ENCODE peak calls at places on chromosome 16, in five cellular contexts. O is HCT116, J is HepG2, Z is GM12878, M is K562. K is an unnamed sample.

GRCh38 chr16:23941025-23941424 is 105.2 kb downstream of the PRKCB start:
- DNase-seq in O (no peak), M (no peak), J (no peak), Z (no peak), K (no peak)

GRCh38 chr16:17556276-17557052 is 85.7 kb upstream of the XYLT1 start:
- DNase-seq in M (peak), Z (no peak), O (peak), J (peak), K (peak)

GRCh38 chr16:353404-354285 is 1.1 kb upstream of the AXIN1 start:
- DNase-seq in O (no peak), Z (no peak), J (no peak), M (no peak), K (no peak)

GRCh38 chr16:24677388-24677787 is 52.1 kb upstream of the TNRC6A start:
- DNase-seq in Z (no peak), J (no peak), M (no peak), O (no peak), K (no peak)

GRCh38 chr16:84774810-84775209 is 45.0 kb upstream of the CRISPLD2 start:
- DNase-seq in O (no peak), M (no peak), Z (no peak), J (no peak), K (no peak)

GRCh38 chr16:162271-162991 is 3.3 kb upstream of the HBM start:
- DNase-seq in M (no peak), Z (no peak), O (no peak), J (no peak), K (no peak)

GRCh38 chr16:23557779-23558330 is 328 bp downstream of the UBFD1 start:
- DNase-seq in Z (no peak), J (peak), O (no peak), M (peak), K (no peak)

GRCh38 chr16:78684655-78685400 is 585.4 kb downstream of the WWOX start:
- DNase-seq in Z (no peak), J (no peak), O (no peak), M (no peak), K (no peak)

GRCh38 chr16:31149894-31150890 is at the start of gene PRSS36:
- DNase-seq in M (no peak), J (no peak), O (no peak), Z (no peak), K (no peak)

GRCh38 chr16:86946396-86946795 is 368.0 kb downstream of the FOXL1 start:
- DNase-seq in O (no peak), J (peak), M (no peak), Z (no peak), K (peak)

GRCh38 chr16:87515475-87516330 is 22.9 kb upstream of the ZCCHC14 start:
- DNase-seq in M (no peak), J (no peak), O (no peak), Z (no peak), K (no peak)

GRCh38 chr16:49469323-49469670 is 95.7 kb downstream of the C16orf78 start:
- DNase-seq in Z (no peak), O (no peak), M (no peak), J (no peak), K (no peak)

GRCh38 chr16:9151597-9151996 is 60.2 kb downstream of the HAPSTR1 start:
- DNase-seq in J (peak), O (no peak), M (no peak), Z (no peak), K (no peak)

GRCh38 chr16:48479955-48480354 is 94.7 kb upstream of the SIAH1 start:
- DNase-seq in O (no peak), Z (no peak), J (peak), M (no peak), K (no peak)

GRCh38 chr16:49542391-49542891 is 168.8 kb downstream of the C16orf78 start:
- DNase-seq in J (no peak), O (no peak), M (no peak), Z (no peak), K (no peak)

GRCh38 chr16:8026450-8026849 is 563.9 kb downstream of the TMEM114 start:
- DNase-seq in O (no peak), Z (no peak), M (peak), J (no peak), K (no peak)

GRCh38 chr16:79994413-79994812 is 393.9 kb upstream of the MAF start:
- DNase-seq in J (no peak), M (no peak), O (no peak), Z (no peak), K (no peak)

GRCh38 chr16:4679156-4679853 is 14.1 kb upstream of the NUDT16L1 start:
- DNase-seq in J (peak), O (no peak), Z (no peak), M (no peak), K (no peak)

GRCh38 chr16:72013389-72013788 is 4.8 kb downstream of the DHODH start:
- DNase-seq in M (peak), Z (no peak), O (no peak), J (no peak), K (no peak)

GRCh38 chr16:4960579-4960978 is 2.4 kb downstream of the SEC14L5 start:
- DNase-seq in O (no peak), J (no peak), Z (no peak), M (no peak), K (no peak)

GRCh38 chr16:86318119-86318518 is 192.2 kb upstream of the FOXF1 start:
- DNase-seq in Z (no peak), J (no peak), M (no peak), O (no peak), K (no peak)

GRCh38 chr16:86510465-86511261 is at the start of gene FOXF1:
- DNase-seq in M (no peak), Z (no peak), J (no peak), O (no peak), K (no peak)

GRCh38 chr16:8928467-8928957 is 35.2 kb downstream of the USP7 start:
- DNase-seq in M (peak), J (no peak), Z (peak), O (no peak), K (no peak)

GRCh38 chr16:23452221-23452571 is 793 bp downstream of the COG7 start:
- DNase-seq in O (no peak), M (no peak), Z (no peak), J (no peak), K (no peak)

GRCh38 chr16:20359997-20360396 is 7.5 kb upstream of the UMOD start:
- DNase-seq in Z (no peak), O (no peak), J (peak), M (peak), K (peak)

GRCh38 chr16:52533296-52533695 is 13.6 kb downstream of the TOX3 start:
- DNase-seq in J (no peak), Z (no peak), O (no peak), M (no peak), K (no peak)

GRCh38 chr16:17273142-17273561 is 197.6 kb downstream of the XYLT1 start:
- DNase-seq in O (peak), Z (no peak), M (peak), J (peak), K (no peak)

GRCh38 chr16:67207857-67208524 is 9.1 kb downstream of the ELMO3 start:
- DNase-seq in Z (no peak), O (no peak), J (no peak), M (peak), K (no peak)

GRCh38 chr16:67269766-67270165 is 9.6 kb upstream of the PLEKHG4 start:
- DNase-seq in Z (no peak), O (no peak), M (peak), J (no peak), K (no peak)

GRCh38 chr16:67186550-67186950 is 2.8 kb upstream of the MATCAP1 start:
- DNase-seq in M (no peak), O (no peak), J (no peak), Z (no peak), K (no peak)

GRCh38 chr16:64253525-64253924 is 868.3 kb downstream of the CDH11 start:
- DNase-seq in J (no peak), Z (no peak), M (no peak), O (no peak), K (no peak)

GRCh38 chr16:19136549-19137196 is 22.9 kb downstream of the ITPRIPL2 start:
- DNase-seq in J (no peak), M (no peak), O (no peak), Z (no peak), K (no peak)

GRCh38 chr16:80197790-80198201 is 343.0 kb upstream of the DYNLRB2 start:
- DNase-seq in Z (no peak), M (no peak), O (no peak), J (peak), K (no peak)

GRCh38 chr16:80993293-80993691 is 13.4 kb downstream of the CMC2 start:
- DNase-seq in Z (no peak), O (no peak), J (peak), M (peak), K (no peak)

GRCh38 chr16:49216593-49216992 is 65.0 kb downstream of the CBLN1 start:
- DNase-seq in Z (no peak), O (no peak), M (no peak), J (no peak), K (no peak)

GRCh38 chr16:19844945-19845641 is 39.6 kb downstream of the GPRC5B start:
- DNase-seq in J (no peak), M (peak), O (no peak), Z (no peak), K (no peak)

GRCh38 chr16:79645701-79646100 is 45.2 kb upstream of the MAF start:
- DNase-seq in J (no peak), M (no peak), Z (no peak), O (no peak), K (no peak)

GRCh38 chr16:1950559-1950958 is 3.9 kb downstream of the RPL3L start:
- DNase-seq in M (no peak), Z (no peak), O (no peak), J (no peak), K (no peak)
- TF ChIP-seq SRF in M (no peak), Z (no peak), O (no peak), J (no peak), K (no peak)

DNA sequence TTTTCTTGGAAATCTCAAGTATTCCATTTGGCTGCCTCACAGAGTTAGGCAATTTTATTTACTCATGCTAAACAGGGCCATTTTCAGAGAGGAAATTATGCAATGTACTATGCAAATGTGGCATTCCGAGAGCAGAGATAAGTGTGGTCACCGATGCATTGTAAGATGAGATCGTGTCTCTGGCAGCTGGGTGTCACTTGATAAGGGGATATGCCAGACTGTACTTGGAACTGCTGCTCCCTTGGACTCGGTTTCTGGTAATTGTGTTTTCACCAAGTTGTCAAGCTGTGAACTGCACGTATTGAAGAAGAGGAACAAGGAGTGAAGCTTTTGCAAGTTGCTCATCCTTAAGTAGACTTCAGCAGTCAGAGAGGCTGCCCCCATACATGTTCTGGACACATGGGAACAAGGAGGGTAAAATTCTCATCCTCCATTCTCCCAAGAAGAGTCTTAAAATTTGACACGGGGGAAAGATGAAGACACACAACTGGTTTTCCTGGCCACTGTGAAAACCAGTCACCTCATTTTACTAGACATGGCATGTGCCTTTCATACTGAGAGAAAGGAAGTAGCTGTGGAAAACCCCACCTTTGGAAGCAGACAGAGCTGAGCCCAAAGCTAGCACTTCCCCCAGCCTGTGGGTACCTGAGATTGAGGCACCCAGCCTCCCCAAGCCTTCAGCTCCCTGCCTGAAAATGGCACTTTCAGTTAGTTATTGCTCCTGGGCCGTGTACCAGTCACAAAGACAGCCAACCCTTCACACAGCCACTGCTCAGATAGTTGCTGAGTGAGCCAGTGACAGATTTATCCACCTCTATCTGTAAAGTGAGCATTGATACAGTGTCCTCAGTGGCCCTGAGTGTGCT is 150.7 kb downstream of the SOCS1 start:
- DNase-seq in M (peak), J (peak), O (no peak), Z (peak), K (no peak)
- TF ChIP-seq SRF in M (peak), J (no peak), O (no peak), Z (no peak), K (no peak)

GRCh38 chr16:54936086-54936978 is 5.7 kb downstream of the IRX5 start:
- DNase-seq in O (no peak), M (no peak), Z (no peak), J (no peak), K (no peak)

GRCh38 chr16:54937673-54938350 is 7.1 kb downstream of the IRX5 start:
- DNase-seq in Z (no peak), M (no peak), O (no peak), J (no peak), K (peak)

GRCh38 chr16:54935411-54936085 is 4.9 kb downstream of the IRX5 start:
- DNase-seq in Z (no peak), O (no peak), M (no peak), J (no peak), K (no peak)

GRCh38 chr16:54938351-54939346 is 8.0 kb downstream of the IRX5 start:
- DNase-seq in M (no peak), Z (no peak), O (no peak), J (no peak), K (no peak)

GRCh38 chr16:54936979-54937672 is 6.5 kb downstream of the IRX5 start:
- DNase-seq in M (no peak), Z (no peak), J (no peak), O (no peak), K (peak)
- TF ChIP-seq SRF in M (no peak), Z (no peak), J (no peak), O (no peak), K (no peak)

GRCh38 chr16:68823401-68823800 is 19.9 kb upstream of the TANGO6 start:
- DNase-seq in O (no peak), M (no peak), Z (no peak), J (no peak), K (no peak)
- TF ChIP-seq SRF in O (no peak), M (no peak), Z (no peak), J (no peak), K (no peak)

GRCh38 chr16:56889206-56889605 is 24.2 kb downstream of the SLC12A3 start:
- DNase-seq in Z (no peak), O (no peak), J (no peak), M (no peak), K (no peak)
- TF ChIP-seq SRF in Z (no peak), O (no peak), J (no peak), M (no peak), K (no peak)

GRCh38 chr16:89697161-89697615 is 4.3 kb downstream of the SPATA2L start:
- DNase-seq in Z (no peak), O (no peak), J (no peak), M (no peak), K (no peak)
- TF ChIP-seq SRF in Z (no peak), O (no peak), J (no peak), M (no peak), K (no peak)

GRCh38 chr16:1960665-1961630 is 1.6 kb downstream of the NDUFB10 start:
- DNase-seq in J (peak), M (peak), O (peak), Z (no peak), K (no peak)
- TF ChIP-seq SRF in J (no peak), M (no peak), O (no peak), Z (no peak), K (no peak)

DNA sequence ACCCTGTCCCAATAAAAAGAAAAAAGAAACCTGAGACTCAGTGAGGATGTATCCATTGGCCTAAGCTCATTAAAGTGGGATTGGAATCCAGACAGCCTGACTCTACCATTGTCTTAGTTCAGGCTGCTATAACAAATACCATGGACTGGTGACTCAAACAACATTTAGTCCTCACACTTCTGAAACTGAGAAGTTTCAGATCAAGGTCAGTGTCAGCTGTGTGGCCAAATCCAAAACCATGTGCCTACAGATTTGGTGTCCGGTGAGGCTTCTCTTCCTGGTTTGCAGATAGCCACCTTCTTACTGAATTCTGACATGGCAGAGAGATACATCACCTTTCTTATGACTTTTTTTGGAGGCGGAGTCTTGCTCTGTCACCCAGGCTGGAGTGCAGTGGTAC is 53.3 kb upstream of the KDM8 start:
- DNase-seq in O (no peak), M (no peak), J (no peak), Z (peak), K (no peak)
- TF ChIP-seq SRF in O (no peak), M (no peak), J (no peak), Z (no peak), K (no peak)